ENCODE peak calls at places on chromosomes 7 and 10, in ten cellular contexts. One of them, this sample, is unnamed.

GRCh38 chr7:50693475-50693874 is 89.2 kb downstream of the GRB10 start:
- DNase-seq in globus pallidus: no peak
- DNase-seq in iris pigment epithelial cell: no peak
- DNase-seq in Karpas-422: no peak
- DNase-seq in RWPE1: no peak
- DNase-seq in LHCN-M2: no peak
- DNase-seq in MG63: no peak
- DNase-seq in EH: no peak
- DNase-seq in NCI-H1436 treated with DMSO at 0.1 percent for 48 hours: no peak
- DNase-seq in GM12864: no peak
- DNase-seq in this sample: no peak

GRCh38 chr7:115356139-115356746 is 434.3 kb downstream of the MDFIC start:
- DNase-seq in RWPE1: no peak
- DNase-seq in Karpas-422: peak
- DNase-seq in LHCN-M2: peak
- DNase-seq in MG63: no peak
- DNase-seq in EH: peak
- DNase-seq in globus pallidus: peak
- DNase-seq in iris pigment epithelial cell: peak
- DNase-seq in NCI-H1436 treated with DMSO at 0.1 percent for 48 hours: no peak
- DNase-seq in GM12864: no peak
- DNase-seq in this sample: peak

GRCh38 chr7:40604601-40605438 is 470.0 kb downstream of the SUGCT start:
- DNase-seq in RWPE1: no peak
- DNase-seq in globus pallidus: peak
- DNase-seq in iris pigment epithelial cell: peak
- DNase-seq in NCI-H1436 treated with DMSO at 0.1 percent for 48 hours: no peak
- DNase-seq in MG63: no peak
- DNase-seq in GM12864: no peak
- DNase-seq in LHCN-M2: peak
- DNase-seq in Karpas-422: peak
- DNase-seq in EH: peak
- DNase-seq in this sample: peak

GRCh38 chr7:73908123-73908611 is 47.2 kb downstream of the TMEM270 start:
- DNase-seq in iris pigment epithelial cell: no peak
- DNase-seq in Karpas-422: no peak
- DNase-seq in LHCN-M2: no peak
- DNase-seq in globus pallidus: no peak
- DNase-seq in NCI-H1436 treated with DMSO at 0.1 percent for 48 hours: no peak
- DNase-seq in RWPE1: no peak
- DNase-seq in MG63: no peak
- DNase-seq in GM12864: no peak
- DNase-seq in EH: no peak
- DNase-seq in this sample: no peak

GRCh38 chr10:70206762-70207161 is 26.5 kb downstream of the PPA1 start:
- DNase-seq in EH: no peak
- DNase-seq in MG63: no peak
- DNase-seq in RWPE1: no peak
- DNase-seq in globus pallidus: no peak
- DNase-seq in iris pigment epithelial cell: no peak
- DNase-seq in GM12864: no peak
- DNase-seq in NCI-H1436 treated with DMSO at 0.1 percent for 48 hours: no peak
- DNase-seq in LHCN-M2: no peak
- DNase-seq in Karpas-422: no peak
- DNase-seq in this sample: no peak

GRCh38 chr10:117617664-117618063 is 75.1 kb downstream of the EMX2 start:
- DNase-seq in MG63: no peak
- DNase-seq in RWPE1: no peak
- DNase-seq in EH: no peak
- DNase-seq in LHCN-M2: no peak
- DNase-seq in globus pallidus: no peak
- DNase-seq in Karpas-422: no peak
- DNase-seq in GM12864: no peak
- DNase-seq in iris pigment epithelial cell: no peak
- DNase-seq in NCI-H1436 treated with DMSO at 0.1 percent for 48 hours: no peak
- DNase-seq in this sample: no peak

GRCh38 chr7:27631411-27631810 is 31.3 kb downstream of the HIBADH start:
- DNase-seq in iris pigment epithelial cell: no peak
- DNase-seq in Karpas-422: no peak
- DNase-seq in MG63: no peak
- DNase-seq in GM12864: no peak
- DNase-seq in LHCN-M2: no peak
- DNase-seq in globus pallidus: no peak
- DNase-seq in EH: no peak
- DNase-seq in NCI-H1436 treated with DMSO at 0.1 percent for 48 hours: no peak
- DNase-seq in RWPE1: no peak
- DNase-seq in this sample: no peak

GRCh38 chr10:110651044-110651958 is 7.2 kb downstream of the RBM20 start:
- DNase-seq in RWPE1: no peak
- DNase-seq in iris pigment epithelial cell: peak
- DNase-seq in globus pallidus: no peak
- DNase-seq in EH: peak
- DNase-seq in LHCN-M2: peak
- DNase-seq in NCI-H1436 treated with DMSO at 0.1 percent for 48 hours: no peak
- DNase-seq in Karpas-422: no peak
- DNase-seq in GM12864: no peak
- DNase-seq in MG63: peak
- DNase-seq in this sample: peak

GRCh38 chr7:117323877-117324699 is 1.2 kb upstream of the WNT2 start:
- DNase-seq in NCI-H1436 treated with DMSO at 0.1 percent for 48 hours: no peak
- DNase-seq in LHCN-M2: no peak
- DNase-seq in iris pigment epithelial cell: peak
- DNase-seq in Karpas-422: no peak
- DNase-seq in EH: peak
- DNase-seq in RWPE1: no peak
- DNase-seq in GM12864: no peak
- DNase-seq in MG63: peak
- DNase-seq in globus pallidus: no peak
- DNase-seq in this sample: peak

GRCh38 chr10:131237991-131238651 is 73.4 kb downstream of the TCERG1L start:
- DNase-seq in NCI-H1436 treated with DMSO at 0.1 percent for 48 hours: no peak
- DNase-seq in RWPE1: no peak
- DNase-seq in globus pallidus: no peak
- DNase-seq in GM12864: no peak
- DNase-seq in Karpas-422: no peak
- DNase-seq in LHCN-M2: no peak
- DNase-seq in EH: no peak
- DNase-seq in iris pigment epithelial cell: no peak
- DNase-seq in MG63: no peak
- DNase-seq in this sample: no peak

GRCh38 chr7:46626261-46627037 is 705.4 kb upstream of the IGFBP3 start:
- DNase-seq in EH: peak
- DNase-seq in globus pallidus: no peak
- DNase-seq in LHCN-M2: peak
- DNase-seq in iris pigment epithelial cell: no peak
- DNase-seq in NCI-H1436 treated with DMSO at 0.1 percent for 48 hours: no peak
- DNase-seq in GM12864: no peak
- DNase-seq in Karpas-422: no peak
- DNase-seq in RWPE1: no peak
- DNase-seq in MG63: no peak
- DNase-seq in this sample: no peak

GRCh38 chr10:19929466-19930140 is 113.4 kb downstream of the PLXDC2 start:
- DNase-seq in NCI-H1436 treated with DMSO at 0.1 percent for 48 hours: no peak
- DNase-seq in GM12864: no peak
- DNase-seq in globus pallidus: no peak
- DNase-seq in Karpas-422: no peak
- DNase-seq in EH: no peak
- DNase-seq in LHCN-M2: peak
- DNase-seq in iris pigment epithelial cell: peak
- DNase-seq in MG63: peak
- DNase-seq in RWPE1: peak
- DNase-seq in this sample: peak

GRCh38 chr10:62121197-62121550 is 147.5 kb downstream of the RTKN2 start:
- DNase-seq in globus pallidus: no peak
- DNase-seq in Karpas-422: no peak
- DNase-seq in MG63: no peak
- DNase-seq in GM12864: no peak
- DNase-seq in NCI-H1436 treated with DMSO at 0.1 percent for 48 hours: no peak
- DNase-seq in RWPE1: no peak
- DNase-seq in LHCN-M2: peak
- DNase-seq in EH: no peak
- DNase-seq in iris pigment epithelial cell: peak
- DNase-seq in this sample: no peak

GRCh38 chr7:50450691-50451051 is 521 bp upstream of the FIGNL1 start:
- DNase-seq in EH: peak
- DNase-seq in NCI-H1436 treated with DMSO at 0.1 percent for 48 hours: no peak
- DNase-seq in iris pigment epithelial cell: no peak
- DNase-seq in Karpas-422: peak
- DNase-seq in MG63: no peak
- DNase-seq in LHCN-M2: no peak
- DNase-seq in RWPE1: no peak
- DNase-seq in globus pallidus: no peak
- DNase-seq in GM12864: no peak
- DNase-seq in this sample: no peak

GRCh38 chr10:69362471-69362954 is 54.2 kb downstream of the TACR2 start:
- DNase-seq in iris pigment epithelial cell: peak
- DNase-seq in EH: peak
- DNase-seq in NCI-H1436 treated with DMSO at 0.1 percent for 48 hours: no peak
- DNase-seq in MG63: peak
- DNase-seq in RWPE1: peak
- DNase-seq in LHCN-M2: peak
- DNase-seq in GM12864: no peak
- DNase-seq in globus pallidus: no peak
- DNase-seq in Karpas-422: no peak
- DNase-seq in this sample: peak

GRCh38 chr7:22697897-22698645 is 28.9 kb upstream of the IL6 start:
- DNase-seq in iris pigment epithelial cell: no peak
- DNase-seq in MG63: no peak
- DNase-seq in RWPE1: no peak
- DNase-seq in Karpas-422: no peak
- DNase-seq in NCI-H1436 treated with DMSO at 0.1 percent for 48 hours: no peak
- DNase-seq in LHCN-M2: no peak
- DNase-seq in GM12864: peak
- DNase-seq in globus pallidus: no peak
- DNase-seq in EH: no peak
- DNase-seq in this sample: no peak

GRCh38 chr7:6416516-6417145 is 31.1 kb downstream of the DAGLB start:
- DNase-seq in globus pallidus: no peak
- DNase-seq in iris pigment epithelial cell: peak
- DNase-seq in EH: no peak
- DNase-seq in GM12864: no peak
- DNase-seq in RWPE1: no peak
- DNase-seq in LHCN-M2: peak
- DNase-seq in Karpas-422: no peak
- DNase-seq in MG63: peak
- DNase-seq in NCI-H1436 treated with DMSO at 0.1 percent for 48 hours: no peak
- DNase-seq in this sample: no peak

GRCh38 chr10:88865281-88865876 is 13.7 kb upstream of the ANKRD22 start:
- DNase-seq in NCI-H1436 treated with DMSO at 0.1 percent for 48 hours: no peak
- DNase-seq in iris pigment epithelial cell: no peak
- DNase-seq in RWPE1: peak
- DNase-seq in GM12864: no peak
- DNase-seq in LHCN-M2: peak
- DNase-seq in EH: peak
- DNase-seq in Karpas-422: no peak
- DNase-seq in globus pallidus: no peak
- DNase-seq in MG63: no peak
- DNase-seq in this sample: peak

GRCh38 chr10:70714245-70714644 is 41.9 kb downstream of the ADAMTS14 start:
- DNase-seq in RWPE1: no peak
- DNase-seq in LHCN-M2: peak
- DNase-seq in EH: no peak
- DNase-seq in MG63: no peak
- DNase-seq in GM12864: no peak
- DNase-seq in iris pigment epithelial cell: no peak
- DNase-seq in Karpas-422: no peak
- DNase-seq in globus pallidus: peak
- DNase-seq in NCI-H1436 treated with DMSO at 0.1 percent for 48 hours: no peak
- DNase-seq in this sample: no peak

GRCh38 chr7:116399808-116400207 is 99.7 kb upstream of the CAV2 start:
- DNase-seq in MG63: peak
- DNase-seq in EH: peak
- DNase-seq in NCI-H1436 treated with DMSO at 0.1 percent for 48 hours: no peak
- DNase-seq in RWPE1: peak
- DNase-seq in globus pallidus: no peak
- DNase-seq in iris pigment epithelial cell: peak
- DNase-seq in GM12864: no peak
- DNase-seq in LHCN-M2: peak
- DNase-seq in Karpas-422: no peak
- DNase-seq in this sample: peak

GRCh38 chr7:4745971-4746919 is 29.2 kb upstream of the AP5Z1 start:
- DNase-seq in NCI-H1436 treated with DMSO at 0.1 percent for 48 hours: no peak
- DNase-seq in RWPE1: peak
- DNase-seq in globus pallidus: no peak
- DNase-seq in GM12864: no peak
- DNase-seq in LHCN-M2: peak
- DNase-seq in Karpas-422: no peak
- DNase-seq in EH: peak
- DNase-seq in MG63: no peak
- DNase-seq in iris pigment epithelial cell: peak
- DNase-seq in this sample: peak

GRCh38 chr10:80552151-80552646 is 14.5 kb downstream of the SH2D4B start:
- DNase-seq in LHCN-M2: no peak
- DNase-seq in RWPE1: no peak
- DNase-seq in MG63: no peak
- DNase-seq in EH: no peak
- DNase-seq in globus pallidus: no peak
- DNase-seq in Karpas-422: no peak
- DNase-seq in NCI-H1436 treated with DMSO at 0.1 percent for 48 hours: no peak
- DNase-seq in GM12864: no peak
- DNase-seq in iris pigment epithelial cell: no peak
- DNase-seq in this sample: no peak

GRCh38 chr10:69349542-69349888 is 67.2 kb downstream of the TACR2 start:
- DNase-seq in globus pallidus: no peak
- DNase-seq in iris pigment epithelial cell: no peak
- DNase-seq in EH: no peak
- DNase-seq in GM12864: no peak
- DNase-seq in MG63: no peak
- DNase-seq in Karpas-422: no peak
- DNase-seq in NCI-H1436 treated with DMSO at 0.1 percent for 48 hours: no peak
- DNase-seq in RWPE1: no peak
- DNase-seq in LHCN-M2: no peak
- DNase-seq in this sample: no peak

GRCh38 chr7:76317782-76318487 is 15.5 kb downstream of the HSPB1 start:
- DNase-seq in LHCN-M2: peak
- DNase-seq in MG63: peak
- DNase-seq in Karpas-422: peak
- DNase-seq in GM12864: peak
- DNase-seq in iris pigment epithelial cell: peak
- DNase-seq in globus pallidus: peak
- DNase-seq in RWPE1: peak
- DNase-seq in EH: peak
- DNase-seq in NCI-H1436 treated with DMSO at 0.1 percent for 48 hours: peak
- DNase-seq in this sample: peak

GRCh38 chr10:26733750-26734568 is 36.5 kb downstream of the PDSS1 start:
- DNase-seq in EH: no peak
- DNase-seq in Karpas-422: no peak
- DNase-seq in globus pallidus: peak
- DNase-seq in LHCN-M2: no peak
- DNase-seq in MG63: no peak
- DNase-seq in RWPE1: no peak
- DNase-seq in NCI-H1436 treated with DMSO at 0.1 percent for 48 hours: no peak
- DNase-seq in GM12864: no peak
- DNase-seq in iris pigment epithelial cell: no peak
- DNase-seq in this sample: no peak

GRCh38 chr7:128104109-128104742 is 73.0 kb upstream of the LRRC4 start:
- DNase-seq in LHCN-M2: peak
- DNase-seq in MG63: no peak
- DNase-seq in EH: peak
- DNase-seq in Karpas-422: peak
- DNase-seq in globus pallidus: no peak
- DNase-seq in RWPE1: no peak
- DNase-seq in GM12864: no peak
- DNase-seq in NCI-H1436 treated with DMSO at 0.1 percent for 48 hours: no peak
- DNase-seq in iris pigment epithelial cell: no peak
- DNase-seq in this sample: peak

GRCh38 chr7:156585025-156585648 is 55.4 kb upstream of the RNF32 start:
- DNase-seq in EH: no peak
- DNase-seq in MG63: no peak
- DNase-seq in NCI-H1436 treated with DMSO at 0.1 percent for 48 hours: no peak
- DNase-seq in iris pigment epithelial cell: no peak
- DNase-seq in LHCN-M2: no peak
- DNase-seq in RWPE1: no peak
- DNase-seq in Karpas-422: no peak
- DNase-seq in GM12864: no peak
- DNase-seq in globus pallidus: no peak
- DNase-seq in this sample: no peak

GRCh38 chr7:77330169-77330882 is 85.8 kb downstream of the GSAP start:
- DNase-seq in LHCN-M2: peak
- DNase-seq in RWPE1: no peak
- DNase-seq in MG63: no peak
- DNase-seq in Karpas-422: peak
- DNase-seq in EH: peak
- DNase-seq in GM12864: peak
- DNase-seq in globus pallidus: no peak
- DNase-seq in NCI-H1436 treated with DMSO at 0.1 percent for 48 hours: no peak
- DNase-seq in iris pigment epithelial cell: no peak
- DNase-seq in this sample: no peak